ENCODE peak calls at places on chromosome 17, in five cellular contexts. E is lung; B is naive thymus-derived CD4-positive, alpha-beta T cell; G is fibroblast of mammary gland; D is AG04450. J is an unnamed sample.

GRCh38 chr17:45270828-45271418 is 9.0 kb upstream of the SPATA32 start:
- DNase-seq in E (no peak), B (peak), G (no peak), D (no peak), J (no peak)

GRCh38 chr17:63647065-63647725 is 25.0 kb downstream of the MAP3K3 start:
- DNase-seq in E (no peak), B (no peak), G (no peak), D (peak), J (peak)

GRCh38 chr17:50949128-50950001 is 83.2 kb upstream of the TOB1 start:
- DNase-seq in E (no peak), B (no peak), G (no peak), D (no peak), J (no peak)

GRCh38 chr17:49985310-49985990 is 9.6 kb downstream of the DLX3 start:
- DNase-seq in E (no peak), B (no peak), G (no peak), D (no peak), J (no peak)

GRCh38 chr17:31604936-31605335 is 213.5 kb downstream of the RAB11FIP4 start:
- DNase-seq in E (no peak), B (no peak), G (no peak), D (no peak), J (no peak)

GRCh38 chr17:67244621-67245072 is 349 bp downstream of the HELZ start:
- DNase-seq in E (no peak), B (no peak), G (no peak), D (no peak), J (no peak)

GRCh38 chr17:14352139-14352538 is 51.3 kb downstream of the HS3ST3B1 start:
- DNase-seq in E (no peak), B (no peak), G (no peak), D (no peak), J (peak)

GRCh38 chr17:80599546-80600305 is 55.1 kb downstream of the RPTOR start:
- DNase-seq in E (no peak), B (no peak), G (peak), D (no peak), J (no peak)

GRCh38 chr17:18256351-18256750 is 2.2 kb downstream of the FLII start:
- DNase-seq in E (no peak), B (no peak), G (no peak), D (no peak), J (no peak)

GRCh38 chr17:19410875-19411291 is at the start of gene RNF112:
- DNase-seq in E (no peak), B (no peak), G (peak), D (no peak), J (peak)

GRCh38 chr17:60548990-60549389 is 22.9 kb upstream of the APPBP2 start:
- DNase-seq in E (no peak), B (no peak), G (no peak), D (no peak), J (no peak)

GRCh38 chr17:58630883-58631522 is 60.8 kb downstream of the TEX14 start:
- DNase-seq in E (peak), B (no peak), G (no peak), D (no peak), J (no peak)

GRCh38 chr17:30344283-30345088 is 10.6 kb upstream of the TMIGD1 start:
- DNase-seq in E (peak), B (no peak), G (peak), D (no peak), J (peak)

GRCh38 chr17:15501788-15502187 is 34.4 kb upstream of the CDRT4 start:
- DNase-seq in E (no peak), B (no peak), G (no peak), D (no peak), J (no peak)

GRCh38 chr17:57484826-57485565 is 228.7 kb downstream of the MSI2 start:
- DNase-seq in E (no peak), B (no peak), G (no peak), D (no peak), J (no peak)

GRCh38 chr17:69500911-69501429 is 86.5 kb downstream of the MAP2K6 start:
- DNase-seq in E (no peak), B (no peak), G (no peak), D (no peak), J (no peak)

GRCh38 chr17:352421-353212 is at the start of gene RPH3AL:
- DNase-seq in E (peak), B (no peak), G (no peak), D (no peak), J (peak)

GRCh38 chr17:78824240-78824639 is 16.4 kb downstream of the USP36 start:
- DNase-seq in E (no peak), B (no peak), G (no peak), D (no peak), J (no peak)

GRCh38 chr17:10735251-10735650 is 5.4 kb upstream of the TMEM220 start:
- DNase-seq in E (no peak), B (no peak), G (no peak), D (no peak), J (no peak)

GRCh38 chr17:80475949-80476876 is at the start of gene NPTX1:
- DNase-seq in E (no peak), B (no peak), G (no peak), D (no peak), J (peak)

GRCh38 chr17:27463235-27463677 is 7.0 kb downstream of the KSR1 start:
- DNase-seq in E (no peak), B (no peak), G (no peak), D (no peak), J (no peak)

GRCh38 chr17:45857977-45858708 is 13.5 kb downstream of the SPPL2C start:
- DNase-seq in E (no peak), B (no peak), G (no peak), D (no peak), J (peak)

GRCh38 chr17:37060966-37061365 is 112.2 kb downstream of the AATF start:
- DNase-seq in E (no peak), B (no peak), G (no peak), D (no peak), J (no peak)

GRCh38 chr17:59607061-59607460 is 12.6 kb upstream of the CLTC start:
- DNase-seq in E (no peak), B (no peak), G (no peak), D (no peak), J (no peak)

GRCh38 chr17:14471052-14471451 is 170.2 kb downstream of the HS3ST3B1 start:
- DNase-seq in E (no peak), B (no peak), G (peak), D (peak), J (peak)

DNA sequence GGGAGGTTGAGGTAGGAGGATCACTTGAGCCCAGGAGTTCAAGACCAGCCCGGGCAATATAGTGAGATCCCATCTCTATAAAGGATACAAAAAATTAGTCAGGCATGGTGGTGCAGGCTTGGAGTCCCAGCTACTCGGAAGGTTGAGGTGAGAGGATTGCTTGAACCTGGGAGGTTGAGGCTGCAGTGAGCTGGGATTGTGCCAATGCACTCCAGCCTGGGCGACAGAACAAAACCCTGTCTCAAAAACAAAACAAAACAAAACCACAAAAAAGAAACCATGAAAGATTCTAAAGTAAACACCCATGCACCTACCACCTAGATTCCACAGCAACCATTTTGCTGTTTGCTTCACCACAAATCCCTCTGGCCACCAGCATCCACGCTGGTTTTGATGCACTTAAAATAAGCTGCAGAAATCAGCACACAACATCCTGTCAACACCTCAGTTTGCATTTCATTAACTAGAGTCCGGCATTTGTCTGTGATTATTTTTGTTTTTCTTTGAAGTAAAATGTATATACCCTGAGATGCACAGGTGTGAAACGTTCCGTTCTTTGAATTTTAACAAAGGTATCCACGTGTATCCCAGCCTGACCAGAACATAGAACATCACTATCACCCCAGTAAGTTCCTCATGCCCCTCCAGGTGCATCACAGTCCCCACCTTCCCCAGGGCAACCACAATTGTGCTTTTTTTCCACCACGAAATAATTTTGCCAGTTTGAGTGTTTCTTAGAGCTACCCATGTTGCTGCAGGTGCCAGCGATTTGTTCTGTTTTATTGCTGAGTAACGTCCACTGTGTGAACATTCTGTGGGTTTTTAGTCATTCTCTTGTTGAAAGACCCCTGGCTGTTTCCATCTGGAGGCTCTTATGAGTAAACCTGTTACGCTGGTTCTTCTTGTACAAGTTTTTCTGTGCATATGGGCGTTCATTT is 191.5 kb downstream of the SEC14L1 start:
- DNase-seq in E (peak), B (no peak), G (peak), D (no peak), J (peak)
- H3K4me3 ChIP-seq in E (no peak), B (peak), G (no peak), D (no peak), J (no peak)

DNA sequence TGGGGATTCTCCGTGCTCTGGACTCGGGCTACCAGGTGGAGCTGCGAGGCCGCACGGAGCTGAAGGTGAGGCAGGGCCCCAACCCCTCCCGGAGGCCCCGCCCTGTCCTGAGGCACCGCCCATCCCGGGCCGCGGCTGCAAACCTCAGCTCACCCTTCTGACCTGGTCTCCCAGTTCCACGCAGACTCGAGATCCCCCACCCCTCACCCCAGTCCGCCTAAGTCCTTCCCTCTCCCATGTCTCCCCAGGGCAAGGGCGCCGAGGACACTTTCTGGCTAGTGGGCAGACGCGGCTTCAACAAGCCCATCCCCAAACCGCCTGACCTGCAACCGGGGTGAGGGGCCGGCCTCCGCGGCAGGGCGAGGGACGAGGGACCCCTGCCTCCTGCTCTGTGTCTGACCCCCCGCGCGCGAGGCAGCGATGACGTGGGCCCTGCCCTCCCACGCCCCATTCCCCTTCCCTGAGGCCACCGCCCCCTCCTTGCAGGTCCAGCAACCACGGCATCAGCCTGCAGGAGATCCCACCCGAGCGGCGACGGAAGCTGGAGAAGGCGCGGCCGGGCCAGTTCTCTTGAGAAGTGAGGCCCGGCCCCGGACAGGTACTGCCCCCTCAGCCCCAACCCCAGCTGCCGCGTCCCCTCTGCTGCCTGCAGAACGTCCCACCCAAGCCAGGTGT is 13.7 kb downstream of the GUCY2D start:
- DNase-seq in E (peak), B (no peak), G (no peak), D (no peak), J (no peak)
- H3K4me3 ChIP-seq in E (no peak), B (peak), G (peak), D (peak), J (peak)

GRCh38 chr17:21287703-21288449 is 3.4 kb downstream of the MAP2K3 start:
- DNase-seq in E (peak), B (peak), G (peak), D (peak), J (peak)
- H3K4me3 ChIP-seq in E (peak), B (peak), G (peak), D (peak), J (peak)

DNA sequence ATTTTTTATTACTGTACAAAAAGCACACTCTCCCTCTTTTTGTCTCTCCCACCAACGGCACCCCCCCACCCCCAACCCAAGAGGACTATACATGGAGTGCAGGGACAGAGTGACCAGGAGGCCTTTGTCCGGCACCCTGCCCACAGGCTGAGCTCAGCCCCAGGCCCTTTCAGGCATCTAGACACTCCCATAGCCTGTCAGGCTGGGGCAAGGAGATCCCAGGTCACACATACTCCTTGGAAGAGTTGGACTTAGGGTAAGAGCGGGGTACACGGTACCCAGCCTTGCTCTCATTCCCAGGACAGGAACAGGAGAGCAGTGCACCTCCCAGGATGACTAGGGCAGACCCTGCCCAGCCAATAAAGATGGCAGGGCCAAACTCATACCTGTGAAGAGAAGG is 2.1 kb downstream of the CLDN7 start:
- DNase-seq in E (no peak), B (no peak), G (no peak), D (no peak), J (no peak)
- H3K4me3 ChIP-seq in E (no peak), B (no peak), G (no peak), D (no peak), J (no peak)

DNA sequence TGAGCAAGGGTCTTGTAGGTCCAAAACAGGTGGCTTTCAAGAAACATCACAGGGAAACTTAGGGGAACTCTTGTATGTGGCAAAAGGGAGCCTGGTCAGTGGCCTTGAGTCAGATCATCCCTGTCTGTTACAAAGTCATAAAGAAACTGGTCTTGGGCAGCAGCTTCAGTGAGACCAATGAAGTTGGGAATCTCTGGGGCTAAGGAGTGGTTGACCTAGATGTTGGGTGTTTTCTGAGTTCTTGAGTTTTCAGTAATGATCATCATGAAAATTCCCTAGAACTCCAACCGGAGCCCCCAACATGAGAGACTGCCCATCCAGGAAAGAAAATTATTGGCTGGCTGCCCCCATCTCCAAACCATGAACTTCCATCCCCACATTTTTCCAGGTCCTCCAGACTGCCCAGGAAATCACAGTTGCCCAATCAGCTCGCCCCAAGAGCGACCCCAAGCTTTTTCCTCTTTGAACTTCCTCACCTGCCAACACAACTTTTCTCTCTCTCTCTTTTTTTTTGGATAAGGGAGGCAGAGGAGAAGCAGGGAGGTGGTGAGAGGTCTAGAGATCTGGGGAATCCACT is 3.9 kb downstream of the CCR7 start:
- DNase-seq in E (no peak), B (no peak), G (no peak), D (no peak), J (no peak)
- H3K4me3 ChIP-seq in E (no peak), B (peak), G (no peak), D (no peak), J (no peak)

GRCh38 chr17:68499587-68499986 is 12.6 kb upstream of the PRKAR1A start:
- DNase-seq in E (no peak), B (no peak), G (no peak), D (no peak), J (no peak)
- H3K4me3 ChIP-seq in E (no peak), B (no peak), G (no peak), D (no peak), J (no peak)

GRCh38 chr17:76969598-76970172 is 101.5 kb downstream of the MGAT5B start:
- DNase-seq in E (no peak), B (no peak), G (no peak), D (no peak), J (no peak)
- H3K4me3 ChIP-seq in E (no peak), B (peak), G (no peak), D (no peak), J (no peak)

DNA sequence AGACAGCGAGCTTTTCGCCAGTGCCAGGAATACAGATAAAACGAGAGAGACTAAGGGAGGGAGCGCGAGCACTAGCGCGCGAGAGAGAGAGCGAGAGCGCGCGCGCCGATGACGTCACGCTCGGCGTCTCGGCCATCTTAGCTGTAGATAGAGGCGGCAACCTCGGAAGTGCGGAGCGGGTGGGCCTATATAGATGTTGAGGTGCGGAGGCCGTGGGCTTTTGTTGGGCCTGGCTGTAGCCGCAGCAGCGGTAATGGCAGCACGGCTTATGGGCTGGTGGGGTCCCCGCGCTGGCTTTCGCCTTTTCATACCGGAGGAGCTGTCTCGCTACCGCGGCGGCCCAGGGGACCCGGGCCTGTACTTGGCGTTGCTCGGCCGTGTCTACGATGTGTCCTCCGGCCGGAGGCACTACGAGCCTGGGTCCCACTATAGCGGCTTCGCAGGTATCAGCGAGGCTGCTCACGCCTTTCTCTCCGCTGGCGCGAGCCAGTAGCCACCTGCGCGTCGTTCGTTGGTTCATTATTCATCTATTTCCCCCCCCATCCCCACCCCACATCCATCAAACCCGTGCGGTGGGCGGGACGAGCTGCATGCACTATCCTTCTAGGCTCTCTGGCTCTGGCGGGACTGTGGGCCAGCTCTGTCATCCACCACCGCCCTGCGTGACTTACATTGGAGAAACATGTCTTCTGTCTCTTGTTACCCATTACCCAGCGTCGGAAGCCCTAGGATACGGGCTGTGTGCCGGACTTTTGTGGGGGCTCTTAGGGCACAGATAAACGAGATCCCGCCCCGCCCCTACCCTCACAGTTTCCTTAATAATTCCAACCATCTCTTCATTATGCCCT is 790 bp downstream of the CYB5D2 start:
- DNase-seq in E (peak), B (peak), G (peak), D (peak), J (peak)
- H3K4me3 ChIP-seq in E (peak), B (peak), G (peak), D (peak), J (peak)